ENCODE peak calls at places on chromosome 22, in six cellular contexts. One of them, this sample, is unnamed.

GRCh38 chr22:28923826-28924732 is 40.7 kb downstream of the ZNRF3 start:
- DNase-seq in Right ventricle myocardium superior: no peak
- DNase-seq in endodermal cell: no peak
- DNase-seq in NCI-H774: peak
- DNase-seq in SIG-M5: no peak
- DNase-seq in GM20000: no peak
- DNase-seq in this sample: no peak

GRCh38 chr22:37659897-37660708 is 1.6 kb downstream of the PDXP start:
- DNase-seq in Right ventricle myocardium superior: no peak
- DNase-seq in endodermal cell: no peak
- DNase-seq in NCI-H774: no peak
- DNase-seq in SIG-M5: no peak
- DNase-seq in GM20000: no peak
- DNase-seq in this sample: no peak

GRCh38 chr22:48299124-48299523 is 1528.5 kb downstream of the BRD1 start:
- DNase-seq in Right ventricle myocardium superior: no peak
- DNase-seq in endodermal cell: peak
- DNase-seq in NCI-H774: no peak
- DNase-seq in SIG-M5: no peak
- DNase-seq in GM20000: no peak
- DNase-seq in this sample: no peak

GRCh38 chr22:28743852-28744251 is 2.0 kb downstream of the HSCB start:
- DNase-seq in Right ventricle myocardium superior: no peak
- DNase-seq in endodermal cell: no peak
- DNase-seq in NCI-H774: no peak
- DNase-seq in SIG-M5: no peak
- DNase-seq in GM20000: no peak
- DNase-seq in this sample: no peak

GRCh38 chr22:41367039-41367679 is 14.6 kb upstream of the TEF start:
- DNase-seq in Right ventricle myocardium superior: peak
- DNase-seq in endodermal cell: peak
- DNase-seq in NCI-H774: peak
- DNase-seq in SIG-M5: no peak
- DNase-seq in GM20000: no peak
- DNase-seq in this sample: peak

GRCh38 chr22:24142241-24142640 is 39.0 kb upstream of the SUSD2 start:
- DNase-seq in Right ventricle myocardium superior: no peak
- DNase-seq in endodermal cell: no peak
- DNase-seq in NCI-H774: no peak
- DNase-seq in SIG-M5: no peak
- DNase-seq in GM20000: no peak
- DNase-seq in this sample: no peak

GRCh38 chr22:20418211-20418788 is 19.3 kb downstream of the SCARF2 start:
- DNase-seq in Right ventricle myocardium superior: peak
- DNase-seq in endodermal cell: peak
- DNase-seq in NCI-H774: peak
- DNase-seq in SIG-M5: no peak
- DNase-seq in GM20000: peak
- DNase-seq in this sample: peak

GRCh38 chr22:46453829-46454220 is 83.6 kb downstream of the CELSR1 start:
- DNase-seq in Right ventricle myocardium superior: no peak
- DNase-seq in endodermal cell: no peak
- DNase-seq in NCI-H774: no peak
- DNase-seq in SIG-M5: no peak
- DNase-seq in GM20000: no peak
- DNase-seq in this sample: no peak

GRCh38 chr22:25488244-25489020 is 76.0 kb upstream of the GRK3 start:
- DNase-seq in Right ventricle myocardium superior: peak
- DNase-seq in endodermal cell: no peak
- DNase-seq in NCI-H774: peak
- DNase-seq in SIG-M5: no peak
- DNase-seq in GM20000: no peak
- DNase-seq in this sample: no peak

GRCh38 chr22:46462726-46463371 is 74.6 kb downstream of the CELSR1 start:
- DNase-seq in Right ventricle myocardium superior: no peak
- DNase-seq in endodermal cell: no peak
- DNase-seq in NCI-H774: no peak
- DNase-seq in SIG-M5: no peak
- DNase-seq in GM20000: no peak
- DNase-seq in this sample: no peak

GRCh38 chr22:31227186-31227585 is 15.1 kb downstream of the LIMK2 start:
- DNase-seq in Right ventricle myocardium superior: no peak
- DNase-seq in endodermal cell: no peak
- DNase-seq in NCI-H774: no peak
- DNase-seq in SIG-M5: no peak
- DNase-seq in GM20000: no peak
- DNase-seq in this sample: no peak

GRCh38 chr22:47199261-47199948 is 437.0 kb downstream of the TBC1D22A start:
- DNase-seq in Right ventricle myocardium superior: no peak
- DNase-seq in endodermal cell: peak
- DNase-seq in NCI-H774: no peak
- DNase-seq in SIG-M5: no peak
- DNase-seq in GM20000: no peak
- DNase-seq in this sample: no peak

GRCh38 chr22:31647516-31647915 is 14.5 kb downstream of the PISD start:
- DNase-seq in Right ventricle myocardium superior: no peak
- DNase-seq in endodermal cell: no peak
- DNase-seq in NCI-H774: no peak
- DNase-seq in SIG-M5: no peak
- DNase-seq in GM20000: no peak
- DNase-seq in this sample: no peak

GRCh38 chr22:20562607-20563463 is 55.4 kb downstream of the MED15 start:
- DNase-seq in Right ventricle myocardium superior: peak
- DNase-seq in endodermal cell: no peak
- DNase-seq in NCI-H774: no peak
- DNase-seq in SIG-M5: no peak
- DNase-seq in GM20000: no peak
- DNase-seq in this sample: no peak

GRCh38 chr22:44274918-44275665 is 37.7 kb downstream of the SHISAL1 start:
- DNase-seq in Right ventricle myocardium superior: no peak
- DNase-seq in endodermal cell: peak
- DNase-seq in NCI-H774: no peak
- DNase-seq in SIG-M5: no peak
- DNase-seq in GM20000: no peak
- DNase-seq in this sample: no peak

GRCh38 chr22:17792289-17792688 is 18.0 kb upstream of the BID start:
- DNase-seq in Right ventricle myocardium superior: no peak
- DNase-seq in endodermal cell: peak
- DNase-seq in NCI-H774: no peak
- DNase-seq in SIG-M5: no peak
- DNase-seq in GM20000: no peak
- DNase-seq in this sample: no peak

GRCh38 chr22:20431520-20432237 is 5.9 kb downstream of the SCARF2 start:
- DNase-seq in Right ventricle myocardium superior: no peak
- DNase-seq in endodermal cell: peak
- DNase-seq in NCI-H774: no peak
- DNase-seq in SIG-M5: no peak
- DNase-seq in GM20000: peak
- DNase-seq in this sample: peak

GRCh38 chr22:26534166-26534855 is 22.0 kb upstream of the TFIP11 start:
- DNase-seq in Right ventricle myocardium superior: no peak
- DNase-seq in endodermal cell: no peak
- DNase-seq in NCI-H774: no peak
- DNase-seq in SIG-M5: no peak
- DNase-seq in GM20000: no peak
- DNase-seq in this sample: no peak

GRCh38 chr22:25777870-25778269 is 35.9 kb downstream of the MYO18B start:
- DNase-seq in Right ventricle myocardium superior: no peak
- DNase-seq in endodermal cell: no peak
- DNase-seq in NCI-H774: no peak
- DNase-seq in SIG-M5: no peak
- DNase-seq in GM20000: no peak
- DNase-seq in this sample: peak

GRCh38 chr22:25451480-25452114 is 112.9 kb upstream of the GRK3 start:
- DNase-seq in Right ventricle myocardium superior: no peak
- DNase-seq in endodermal cell: no peak
- DNase-seq in NCI-H774: no peak
- DNase-seq in SIG-M5: no peak
- DNase-seq in GM20000: no peak
- DNase-seq in this sample: no peak

GRCh38 chr22:31944700-31945477 is 554 bp downstream of the YWHAH start:
- DNase-seq in Right ventricle myocardium superior: peak
- DNase-seq in endodermal cell: peak
- DNase-seq in NCI-H774: no peak
- DNase-seq in SIG-M5: no peak
- DNase-seq in GM20000: peak
- DNase-seq in this sample: peak

GRCh38 chr22:19052941-19053551 is 69.2 kb downstream of the DGCR2 start:
- DNase-seq in Right ventricle myocardium superior: no peak
- DNase-seq in endodermal cell: no peak
- DNase-seq in NCI-H774: no peak
- DNase-seq in SIG-M5: no peak
- DNase-seq in GM20000: no peak
- DNase-seq in this sample: no peak

GRCh38 chr22:29804985-29805384 is 33.1 kb downstream of the ASCC2 start:
- DNase-seq in Right ventricle myocardium superior: no peak
- DNase-seq in endodermal cell: no peak
- DNase-seq in NCI-H774: no peak
- DNase-seq in SIG-M5: no peak
- DNase-seq in GM20000: no peak
- DNase-seq in this sample: no peak

GRCh38 chr22:44669725-44670027 is 32.3 kb upstream of the PRR5 start:
- DNase-seq in Right ventricle myocardium superior: no peak
- DNase-seq in endodermal cell: peak
- DNase-seq in NCI-H774: no peak
- DNase-seq in SIG-M5: no peak
- DNase-seq in GM20000: no peak
- DNase-seq in this sample: no peak

GRCh38 chr22:49838771-49839717 is 11.4 kb upstream of the BRD1 start:
- DNase-seq in Right ventricle myocardium superior: peak
- DNase-seq in endodermal cell: peak
- DNase-seq in NCI-H774: no peak
- DNase-seq in SIG-M5: no peak
- DNase-seq in GM20000: peak
- DNase-seq in this sample: peak